ENCODE peak calls at places on chromosomes 16 and 17, in eight cellular contexts. K is aorta; S is NCI-H226; Q is EL; I is stimulated activated naive CD4-positive, alpha-beta T cell; W is C1 segment of cervical spinal cord; F is ELR; B is H54. X is an unnamed sample.

GRCh38 chr16:5010576-5011329 is 23.0 kb downstream of the NAGPA start:
- DNase-seq in K (no peak), S (no peak), Q (no peak), I (no peak), W (no peak), F (no peak), B (no peak), X (no peak)

GRCh38 chr17:47315451-47316266 is 8.1 kb upstream of the EFCAB13 start:
- DNase-seq in K (no peak), S (peak), Q (peak), I (no peak), W (peak), F (peak), B (peak), X (peak)

GRCh38 chr17:68199837-68200688 is 47.8 kb upstream of the AMZ2 start:
- DNase-seq in K (no peak), S (no peak), Q (no peak), I (peak), W (no peak), F (no peak), B (no peak), X (no peak)

GRCh38 chr17:66275651-66276050 is 26.8 kb upstream of the PRKCA start:
- DNase-seq in K (peak), S (peak), Q (peak), I (no peak), W (no peak), F (peak), B (peak), X (peak)

GRCh38 chr16:21233521-21234150 is at the start of gene ANKS4B:
- DNase-seq in K (no peak), S (no peak), Q (no peak), I (no peak), W (no peak), F (no peak), B (no peak), X (no peak)

GRCh38 chr16:12090162-12090552 is 113.6 kb downstream of the SNX29 start:
- DNase-seq in K (peak), S (no peak), Q (no peak), I (no peak), W (no peak), F (no peak), B (no peak), X (no peak)

GRCh38 chr17:10558049-10558448 is 8.6 kb upstream of the MYH2 start:
- DNase-seq in K (no peak), S (no peak), Q (no peak), I (no peak), W (no peak), F (no peak), B (no peak), X (no peak)

GRCh38 chr17:77493901-77494663 is 353.3 kb downstream of the SEC14L1 start:
- DNase-seq in K (no peak), S (no peak), Q (no peak), I (no peak), W (no peak), F (no peak), B (no peak), X (no peak)

X was measured in dermis microvascular lymphatic vessel endothelial cell.